ENCODE peak calls at places on chromosomes 12 and 14, in seven cellular contexts. T, X, B, U, Z, W and H are unnamed samples.

GRCh38 chr12:38350342-38351181 is 34.0 kb downstream of the ALG10B start:
- DNase-seq in T (no peak), X (no peak), B (no peak), U (no peak), Z (no peak), W (no peak), H (no peak)

GRCh38 chr12:56188786-56189335 is 422 bp downstream of the SMARCC2 start:
- DNase-seq in T (peak), X (no peak), B (no peak), U (no peak), Z (no peak), W (no peak), H (no peak)

GRCh38 chr14:96090441-96091148 is 51.4 kb downstream of the C14orf132 start:
- DNase-seq in T (no peak), X (no peak), B (peak), U (no peak), Z (no peak), W (no peak), H (no peak)

GRCh38 chr12:25557830-25558436 is 4.8 kb upstream of the LMNTD1 start:
- DNase-seq in T (peak), X (no peak), B (no peak), U (peak), Z (no peak), W (peak), H (peak)

GRCh38 chr12:131621701-131622421 is 89.0 kb upstream of the SFSWAP start:
- DNase-seq in T (no peak), X (no peak), B (no peak), U (no peak), Z (no peak), W (no peak), H (no peak)

GRCh38 chr12:79844693-79845092 is 90.2 kb downstream of the PPP1R12A start:
- DNase-seq in T (peak), X (no peak), B (no peak), U (peak), Z (no peak), W (peak), H (no peak)

GRCh38 chr14:52918486-52918885 is 32.4 kb downstream of the FERMT2 start:
- DNase-seq in T (no peak), X (no peak), B (no peak), U (no peak), Z (no peak), W (peak), H (peak)

GRCh38 chr14:50477760-50478159 is 54.6 kb downstream of the MAP4K5 start:
- DNase-seq in T (no peak), X (no peak), B (no peak), U (no peak), Z (no peak), W (no peak), H (no peak)

GRCh38 chr12:44507471-44507870 is 368.6 kb downstream of the NELL2 start:
- DNase-seq in T (no peak), X (no peak), B (no peak), U (no peak), Z (no peak), W (no peak), H (no peak)

GRCh38 chr12:129870146-129870545 is 33.7 kb downstream of the TMEM132D start:
- DNase-seq in T (no peak), X (no peak), B (no peak), U (no peak), Z (no peak), W (no peak), H (no peak)

GRCh38 chr14:74804219-74804825 is 41.2 kb downstream of the YLPM1 start:
- DNase-seq in T (peak), X (no peak), B (no peak), U (peak), Z (no peak), W (peak), H (no peak)

GRCh38 chr14:104159990-104160389 is 21.6 kb downstream of the KIF26A start:
- DNase-seq in T (no peak), X (no peak), B (no peak), U (no peak), Z (no peak), W (no peak), H (no peak)

GRCh38 chr12:89731614-89732013 is 23.0 kb upstream of the ATP2B1 start:
- DNase-seq in T (no peak), X (no peak), B (no peak), U (no peak), Z (no peak), W (no peak), H (no peak)

DNA sequence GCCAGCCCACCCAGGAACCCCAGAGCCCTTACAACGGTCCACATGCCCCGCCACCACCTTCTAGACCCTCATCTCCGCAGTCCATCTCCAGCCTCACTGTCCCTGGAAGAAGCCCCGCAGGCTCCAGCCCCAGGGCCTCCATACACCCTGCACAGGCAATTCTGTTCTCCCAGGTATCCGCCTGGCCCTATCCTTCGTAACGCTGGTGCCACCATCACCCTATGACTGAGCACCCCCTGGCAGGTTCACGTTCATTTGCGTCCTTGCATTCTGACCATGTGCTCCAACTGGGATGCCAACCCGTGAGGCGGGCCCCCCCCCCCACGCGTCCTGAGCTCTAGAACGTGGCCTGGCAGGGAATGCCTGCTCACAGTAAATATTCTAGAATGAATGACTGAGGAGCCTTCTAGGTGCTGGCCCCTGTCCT is 675 bp upstream of the SCARB1 start:
- DNase-seq in T (no peak), X (no peak), B (no peak), U (no peak), Z (no peak), W (no peak), H (no peak)
- H3K27ac ChIP-seq in T (no peak), X (peak), B (no peak), U (peak), Z (peak), W (peak), H (peak)

GRCh38 chr12:26723379-26724308 is 109.3 kb downstream of the ITPR2 start:
- DNase-seq in T (no peak), X (no peak), B (no peak), U (no peak), Z (no peak), W (no peak), H (no peak)
- H3K4me3 ChIP-seq in T (no peak), X (no peak), B (no peak), U (no peak), Z (no peak), W (no peak), H (no peak)

DNA sequence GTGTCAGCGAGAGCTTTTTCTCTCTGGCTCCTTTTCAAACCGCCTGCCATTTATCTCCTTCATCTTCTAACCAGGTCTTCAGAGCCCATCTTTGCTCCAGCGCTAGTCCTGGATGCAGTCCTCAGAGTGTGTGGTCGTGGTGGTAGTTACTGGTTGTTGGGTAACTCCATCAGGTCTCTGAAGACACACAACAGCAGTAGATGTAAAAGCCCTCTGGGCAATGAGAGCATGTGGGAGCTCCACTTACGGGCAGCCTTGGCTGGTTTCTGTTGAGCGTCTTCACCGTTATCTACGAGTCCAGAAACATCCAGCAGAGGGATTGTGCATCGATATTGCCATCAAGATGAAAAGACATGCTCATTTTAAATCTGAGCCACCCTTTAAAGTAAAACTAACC is 61.2 kb downstream of the FBXL14 start:
- DNase-seq in T (no peak), X (no peak), B (no peak), U (no peak), Z (no peak), W (no peak), H (no peak)
- TF ChIP-seq CTCF in T (no peak), X (no peak), B (no peak), U (no peak), Z (no peak), W (no peak), H (no peak)

DNA sequence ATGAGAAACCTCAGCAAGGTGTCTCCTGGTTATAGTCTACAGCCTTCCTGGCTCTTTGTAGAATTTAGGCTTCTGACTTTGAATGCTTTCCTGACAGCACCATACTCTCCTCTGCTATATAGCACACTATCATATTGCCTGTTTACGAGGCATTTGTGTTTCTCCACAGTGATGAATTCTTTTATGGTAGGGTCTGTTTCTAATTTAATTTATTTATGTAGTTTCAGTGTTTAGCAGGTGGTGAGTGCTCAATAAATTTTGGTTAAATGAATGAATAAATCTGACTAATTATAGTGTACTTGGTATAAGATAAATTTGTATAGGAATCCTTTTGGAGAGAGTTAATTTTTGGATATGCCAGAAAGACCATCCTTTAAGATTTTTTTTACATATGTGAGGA is 115.3 kb downstream of the RAD51B start:
- DNase-seq in T (peak), X (no peak), B (no peak), U (no peak), Z (no peak), W (no peak), H (no peak)
- H3K27ac ChIP-seq in T (peak), X (peak), B (no peak), U (peak), Z (peak), W (peak), H (no peak)

DNA sequence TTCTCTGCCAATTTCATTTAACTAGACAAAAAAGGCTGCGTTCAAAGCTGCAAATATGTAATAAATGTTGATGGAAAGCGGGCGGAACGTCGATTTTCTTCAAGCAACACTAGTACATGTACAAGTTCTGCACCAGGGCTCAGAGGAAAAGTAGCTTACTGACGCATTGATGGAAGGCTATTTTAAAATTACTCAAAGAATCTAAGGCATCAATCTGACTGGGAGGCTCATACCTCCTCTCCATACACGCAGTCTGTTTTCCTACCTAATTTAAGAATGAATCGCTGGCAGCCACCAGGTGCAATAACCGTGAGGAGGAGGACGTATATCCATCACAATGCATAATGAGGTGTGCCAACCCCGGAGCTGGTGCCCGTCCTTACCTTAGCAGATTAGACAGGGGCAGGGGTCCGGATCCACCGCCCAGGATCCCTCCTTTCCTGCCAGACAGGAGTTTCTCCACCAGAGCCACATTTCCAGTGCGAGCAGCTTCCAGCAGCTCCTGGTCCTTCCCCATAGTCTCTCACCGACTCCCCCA is 946 bp downstream of the ANKS1B start:
- DNase-seq in T (no peak), X (no peak), B (no peak), U (no peak), Z (no peak), W (peak), H (peak)
- H3K4me3 ChIP-seq in T (peak), X (peak), B (peak), U (no peak), Z (peak), W (peak), H (peak)

GRCh38 chr12:124375141-124375788 is 80.4 kb downstream of the RFLNA start:
- DNase-seq in T (no peak), X (no peak), B (no peak), U (no peak), Z (no peak), W (no peak), H (no peak)
- TF ChIP-seq CTCF in T (peak), X (no peak), B (no peak), U (no peak), Z (no peak), W (peak), H (no peak)

GRCh38 chr12:48121522-48121921 is 2.4 kb downstream of the PFKM start:
- DNase-seq in T (no peak), X (no peak), B (no peak), U (no peak), Z (no peak), W (no peak), H (no peak)

GRCh38 chr12:48122065-48122834 is 3.1 kb downstream of the PFKM start:
- DNase-seq in T (no peak), X (no peak), B (no peak), U (no peak), Z (no peak), W (no peak), H (no peak)

GRCh38 chr12:48118491-48118890 is 673 bp upstream of the PFKM start:
- DNase-seq in T (peak), X (no peak), B (no peak), U (no peak), Z (no peak), W (no peak), H (no peak)

GRCh38 chr12:48119834-48120195 is 651 bp downstream of the PFKM start:
- DNase-seq in T (peak), X (no peak), B (no peak), U (no peak), Z (no peak), W (no peak), H (no peak)

DNA sequence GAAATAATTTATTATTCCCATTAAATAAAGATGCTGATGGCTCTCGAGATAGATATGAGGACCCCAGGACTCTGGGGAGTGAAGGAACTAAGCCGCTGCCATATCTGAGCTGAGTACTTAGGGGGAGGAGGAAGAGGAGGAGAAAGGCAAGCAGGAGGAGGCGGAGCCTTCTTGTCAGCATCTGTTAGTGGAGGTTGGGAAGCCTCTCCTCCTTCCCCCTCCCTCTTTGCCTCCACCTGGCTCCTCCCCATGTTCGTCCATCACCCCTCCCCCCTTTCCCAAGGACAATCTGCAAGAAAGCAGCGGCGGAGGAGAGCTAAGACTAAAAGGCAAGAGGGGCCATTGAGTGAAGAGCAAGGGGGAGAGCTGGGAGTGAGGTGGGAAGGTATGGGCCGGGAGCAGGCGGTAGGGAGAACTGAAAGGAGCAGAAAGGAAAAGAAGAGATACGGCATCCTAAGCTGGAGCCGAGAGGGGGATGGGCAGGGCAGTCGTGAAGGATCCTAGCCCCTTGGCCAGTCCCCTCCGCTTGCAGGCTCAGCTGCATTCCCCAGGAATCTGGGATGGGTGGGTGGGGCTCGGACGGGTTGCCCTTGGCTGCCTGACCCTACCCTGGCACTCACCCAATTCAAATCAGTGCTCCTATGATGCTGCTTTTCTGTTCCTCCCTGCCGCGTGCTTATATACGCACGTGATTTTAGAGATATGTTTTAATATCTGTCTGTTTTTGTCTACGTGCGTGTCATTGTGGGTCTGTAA is at the start of gene PFKM:
- DNase-seq in T (peak), X (peak), B (peak), U (peak), Z (peak), W (peak), H (peak)
- H3K27ac ChIP-seq in T (peak), X (peak), B (peak), U (peak), Z (peak), W (peak), H (peak)